ENCODE peak calls at places on chromosomes 13 and 19, in eight cellular contexts. D, N, O, J, X, I, V and M are unnamed samples.

GRCh38 chr13:23579886-23580706 is 9.9 kb downstream of the TNFRSF19 start:
- DNase-seq in J (no peak), O (no peak), D (no peak), X (no peak), I (no peak), V (no peak), N (no peak), M (no peak)

GRCh38 chr13:69331245-69331644 is 776.4 kb upstream of the ATXN8OS start:
- DNase-seq in I (no peak), O (no peak), X (no peak), V (no peak), D (no peak), J (no peak), N (no peak), M (no peak)

GRCh38 chr19:29836409-29836825 is 24.6 kb downstream of the CCNE1 start:
- DNase-seq in J (no peak), N (no peak), D (no peak), X (no peak), O (no peak), V (no peak), I (no peak), M (no peak)

GRCh38 chr13:42333613-42334328 is 61.8 kb downstream of the AKAP11 start:
- DNase-seq in J (no peak), O (no peak), V (peak), I (peak), D (no peak), N (no peak), X (no peak), M (no peak)

GRCh38 chr19:5141926-5142724 is 173.2 kb downstream of the KDM4B start:
- DNase-seq in V (no peak), N (no peak), X (no peak), O (no peak), D (peak), J (no peak), I (no peak), M (no peak)

GRCh38 chr13:47826481-47826880 is 174.6 kb downstream of the SUCLA2 start:
- DNase-seq in N (no peak), X (no peak), J (no peak), O (no peak), I (no peak), D (no peak), V (no peak), M (no peak)

GRCh38 chr19:50496189-50497029 is 14.6 kb downstream of the JOSD2 start:
- DNase-seq in V (no peak), D (peak), N (no peak), O (no peak), I (no peak), X (no peak), J (peak), M (no peak)

GRCh38 chr19:2289714-2290435 is 7.9 kb upstream of the PEAK3 start:
- DNase-seq in X (no peak), V (no peak), N (peak), J (peak), D (peak), I (no peak), O (no peak), M (no peak)

GRCh38 chr13:113822266-113822665 is 41.6 kb downstream of the GAS6 start:
- DNase-seq in X (no peak), I (no peak), O (no peak), D (no peak), N (no peak), V (no peak), J (no peak), M (no peak)

GRCh38 chr19:19480688-19481087 is 34.7 kb downstream of the TSSK6 start:
- DNase-seq in J (no peak), N (no peak), X (no peak), D (no peak), O (no peak), V (no peak), I (no peak), M (no peak)

GRCh38 chr13:67075239-67075638 is 154.9 kb downstream of the PCDH9 start:
- DNase-seq in I (no peak), J (no peak), X (no peak), O (no peak), N (no peak), V (peak), D (no peak), M (no peak)

GRCh38 chr19:41641879-41642485 is 15.1 kb upstream of the CEACAM4 start:
- DNase-seq in N (peak), I (no peak), D (no peak), V (peak), X (peak), O (peak), J (peak), M (no peak)

GRCh38 chr13:26442541-26442940 is 114.9 kb upstream of the WASF3 start:
- DNase-seq in D (no peak), N (no peak), X (no peak), O (no peak), V (no peak), I (no peak), J (no peak), M (no peak)

GRCh38 chr19:35354898-35355297 is 3.4 kb upstream of the FFAR3 start:
- DNase-seq in O (no peak), N (no peak), D (no peak), I (no peak), X (no peak), V (no peak), J (no peak), M (no peak)

GRCh38 chr13:42011601-42012401 is 36.6 kb upstream of the DGKH start:
- DNase-seq in X (no peak), I (no peak), N (no peak), V (no peak), D (no peak), J (no peak), O (no peak), M (peak)

GRCh38 chr19:44512326-44513298 is 12.3 kb upstream of the ZNF180 start:
- DNase-seq in N (no peak), J (peak), O (no peak), V (peak), I (peak), D (no peak), X (peak), M (no peak)

GRCh38 chr19:47511681-47512080 is 3.2 kb downstream of the NAPA start:
- DNase-seq in O (no peak), N (no peak), X (no peak), V (peak), D (peak), I (no peak), J (no peak), M (peak)

GRCh38 chr19:45820413-45821102 is 5.5 kb upstream of the RSPH6A start:
- DNase-seq in V (no peak), N (no peak), D (no peak), I (no peak), X (no peak), J (no peak), O (no peak), M (no peak)

GRCh38 chr13:94129490-94129894 is 350.0 kb downstream of the DCT start:
- DNase-seq in V (no peak), N (no peak), X (no peak), O (no peak), I (no peak), J (no peak), D (no peak), M (no peak)

GRCh38 chr13:66748712-66749111 is 481.4 kb downstream of the PCDH9 start:
- DNase-seq in X (no peak), N (no peak), V (no peak), O (no peak), J (no peak), D (no peak), I (no peak), M (no peak)

GRCh38 chr13:37187110-37187509 is 81.6 kb upstream of the CSNK1A1L start:
- DNase-seq in I (no peak), O (no peak), J (no peak), N (no peak), D (no peak), X (no peak), V (no peak), M (no peak)

GRCh38 chr19:39171479-39172465 is 25.0 kb upstream of the NCCRP1 start:
- DNase-seq in N (no peak), I (no peak), X (no peak), O (no peak), V (no peak), D (no peak), J (no peak), M (no peak)

GRCh38 chr13:32446220-32446619 is 18.3 kb upstream of the N4BP2L1 start:
- DNase-seq in D (no peak), X (no peak), J (no peak), V (no peak), O (no peak), I (no peak), N (no peak), M (no peak)

GRCh38 chr19:56107626-56108351 is 13.3 kb downstream of the ZNF787 start:
- DNase-seq in J (no peak), O (no peak), I (no peak), V (no peak), D (no peak), N (no peak), X (no peak), M (no peak)

GRCh38 chr13:30963794-30964193 is 31.3 kb downstream of the TEX26 start:
- DNase-seq in D (no peak), I (no peak), N (no peak), X (no peak), V (peak), O (no peak), J (no peak), M (no peak)

GRCh38 chr19:28631931-28632330 is 581.0 kb downstream of the UQCRFS1 start:
- DNase-seq in J (no peak), N (no peak), X (no peak), D (no peak), I (no peak), O (no peak), V (no peak), M (no peak)